ENCODE peak calls at places on chromosome 20, in five cellular contexts. L is A673, H is A549, M is BJ, E is mesendoderm. Z is an unnamed sample.

GRCh38 chr20:22703843-22704242 is 119.5 kb upstream of the FOXA2 start:
- DNase-seq in L (no peak), H (no peak), M (no peak), E (no peak), Z (no peak)

GRCh38 chr20:43731469-43731868 is 4.7 kb upstream of the GTSF1L start:
- DNase-seq in L (peak; percentile 40), H (no peak), M (peak; percentile 4), E (no peak), Z (peak; percentile 36)

GRCh38 chr20:41221614-41222218 is 84.4 kb downstream of the PLCG1 start:
- DNase-seq in L (no peak), H (no peak), M (no peak), E (no peak), Z (no peak)

GRCh38 chr20:63891061-63892002 is 3.6 kb upstream of the DNAJC5 start:
- DNase-seq in L (no peak), H (no peak), M (no peak), E (peak; percentile 13), Z (no peak)

GRCh38 chr20:663315-664090 is 10.5 kb upstream of the SRXN1 start:
- DNase-seq in L (no peak), H (no peak), M (no peak), E (peak; percentile 64), Z (no peak)

GRCh38 chr20:13267231-13267630 is 46.2 kb downstream of the ISM1 start:
- DNase-seq in L (no peak), H (no peak), M (no peak), E (peak; percentile 18), Z (no peak)

GRCh38 chr20:7144464-7144863 is 377.0 kb downstream of the BMP2 start:
- DNase-seq in L (no peak), H (no peak), M (no peak), E (no peak), Z (no peak)

GRCh38 chr20:59600472-59600871 is 3.9 kb upstream of the PHACTR3 start:
- DNase-seq in L (no peak), H (no peak), M (no peak), E (no peak), Z (no peak)

GRCh38 chr20:37914672-37915433 is 11.9 kb downstream of the VSTM2L start:
- DNase-seq in L (peak; percentile 95), H (no peak), M (no peak), E (peak; percentile 90), Z (no peak)

GRCh38 chr20:41145317-41145716 is 8.0 kb downstream of the PLCG1 start:
- DNase-seq in L (no peak), H (no peak), M (no peak), E (no peak), Z (no peak)

GRCh38 chr20:41213150-41213820 is 75.9 kb downstream of the PLCG1 start:
- DNase-seq in L (no peak), H (no peak), M (no peak), E (no peak), Z (no peak)

GRCh38 chr20:21507275-21508229 is 6.3 kb downstream of the NKX2-2 start:
- DNase-seq in L (peak; percentile 35), H (no peak), M (no peak), E (no peak), Z (no peak)

GRCh38 chr20:56624786-56625681 is 4.1 kb upstream of the TFAP2C start:
- DNase-seq in L (no peak), H (no peak), M (no peak), E (peak; percentile 65), Z (no peak)

GRCh38 chr20:25533920-25534700 is 51.2 kb downstream of the NINL start:
- DNase-seq in L (no peak), H (no peak), M (no peak), E (no peak), Z (no peak)

GRCh38 chr20:14288341-14289330 is 48.8 kb downstream of the FLRT3 start:
- DNase-seq in L (no peak), H (peak; percentile 42), M (no peak), E (peak; percentile 10), Z (peak; percentile 60)

GRCh38 chr20:15220778-15221565 is 883.6 kb upstream of the FLRT3 start:
- DNase-seq in L (no peak), H (no peak), M (no peak), E (peak; percentile 15), Z (peak; percentile 29)

GRCh38 chr20:58375796-58376195 is 13.2 kb upstream of the VAPB start:
- DNase-seq in L (no peak), H (no peak), M (no peak), E (no peak), Z (no peak)

GRCh38 chr20:47792021-47792618 is 6.8 kb upstream of the SULF2 start:
- DNase-seq in L (no peak), H (peak; percentile 47), M (peak; percentile 79), E (peak; percentile 65), Z (peak; percentile 92)

GRCh38 chr20:43191143-43191542 is 1.4 kb upstream of the PTPRT start:
- DNase-seq in L (no peak), H (no peak), M (no peak), E (peak; percentile 21), Z (no peak)

GRCh38 chr20:32108814-32109391 is 611 bp upstream of the TM9SF4 start:
- DNase-seq in L (no peak), H (no peak), M (no peak), E (no peak), Z (no peak)
- H3K4me3 ChIP-seq in L (peak overlapping the region; percentile 70), H (peak overlapping the region; percentile 78), M (no peak overlapping the region), E (no peak overlapping the region), Z (no peak overlapping the region)

DNA sequence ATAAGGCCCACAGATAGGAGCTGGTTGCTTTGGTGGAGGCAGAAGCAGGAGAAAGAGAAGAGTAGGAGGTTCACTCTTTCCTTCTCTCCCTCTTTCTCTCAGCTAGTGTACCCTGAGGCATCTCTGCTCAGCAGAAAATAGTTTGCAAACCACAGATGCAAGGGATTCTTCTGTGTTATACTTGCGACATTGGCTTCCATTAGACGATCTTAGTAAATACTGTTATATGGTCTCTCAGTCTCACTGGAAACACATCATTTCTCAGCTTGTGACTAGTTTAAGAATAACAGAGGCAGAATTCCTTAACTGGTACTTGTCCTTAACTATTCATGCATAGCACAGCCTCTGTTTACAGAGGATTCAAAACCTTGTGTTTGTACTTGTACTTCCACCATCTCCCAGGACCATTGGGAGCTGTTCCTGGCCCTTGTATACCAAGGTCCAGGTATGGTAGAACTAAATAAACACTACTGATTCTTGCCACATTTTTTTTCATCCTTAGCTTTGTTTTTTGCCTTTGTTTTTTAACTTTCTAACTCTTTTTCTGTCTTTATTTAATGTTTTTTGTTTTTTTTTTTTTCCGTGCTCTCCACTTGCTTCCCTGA is 218.2 kb downstream of the OTOR start:
- DNase-seq in L (no peak), H (no peak), M (no peak), E (no peak), Z (no peak)
- H3K4me3 ChIP-seq in L (no peak overlapping the region), H (no peak overlapping the region), M (no peak overlapping the region), E (no peak overlapping the region), Z (no peak overlapping the region)

DNA sequence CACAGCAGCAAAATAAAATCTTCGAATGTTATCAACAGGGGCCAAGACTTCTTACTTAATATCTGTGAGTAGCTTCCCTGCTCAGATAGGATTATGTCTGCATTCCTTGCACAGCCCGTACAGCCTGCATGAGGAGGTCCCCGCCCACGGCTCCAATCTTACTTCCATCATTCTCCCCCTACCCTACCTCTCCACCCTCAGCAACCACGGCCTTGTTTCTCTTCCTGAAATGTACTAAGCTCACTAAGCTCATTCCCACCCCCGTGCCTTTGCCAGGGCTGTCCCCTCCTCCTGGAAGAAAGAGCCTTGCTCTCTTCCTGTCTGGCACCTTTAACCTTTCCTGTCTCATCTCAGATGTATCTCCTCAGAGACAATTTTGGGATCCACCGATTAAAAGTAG is 120.4 kb downstream of the BCAS1 start:
- DNase-seq in L (peak; percentile 60), H (no peak), M (no peak), E (no peak), Z (peak; percentile 26)
- H3K4me3 ChIP-seq in L (no peak overlapping the region), H (no peak overlapping the region), M (no peak overlapping the region), E (no peak overlapping the region), Z (no peak overlapping the region)

DNA sequence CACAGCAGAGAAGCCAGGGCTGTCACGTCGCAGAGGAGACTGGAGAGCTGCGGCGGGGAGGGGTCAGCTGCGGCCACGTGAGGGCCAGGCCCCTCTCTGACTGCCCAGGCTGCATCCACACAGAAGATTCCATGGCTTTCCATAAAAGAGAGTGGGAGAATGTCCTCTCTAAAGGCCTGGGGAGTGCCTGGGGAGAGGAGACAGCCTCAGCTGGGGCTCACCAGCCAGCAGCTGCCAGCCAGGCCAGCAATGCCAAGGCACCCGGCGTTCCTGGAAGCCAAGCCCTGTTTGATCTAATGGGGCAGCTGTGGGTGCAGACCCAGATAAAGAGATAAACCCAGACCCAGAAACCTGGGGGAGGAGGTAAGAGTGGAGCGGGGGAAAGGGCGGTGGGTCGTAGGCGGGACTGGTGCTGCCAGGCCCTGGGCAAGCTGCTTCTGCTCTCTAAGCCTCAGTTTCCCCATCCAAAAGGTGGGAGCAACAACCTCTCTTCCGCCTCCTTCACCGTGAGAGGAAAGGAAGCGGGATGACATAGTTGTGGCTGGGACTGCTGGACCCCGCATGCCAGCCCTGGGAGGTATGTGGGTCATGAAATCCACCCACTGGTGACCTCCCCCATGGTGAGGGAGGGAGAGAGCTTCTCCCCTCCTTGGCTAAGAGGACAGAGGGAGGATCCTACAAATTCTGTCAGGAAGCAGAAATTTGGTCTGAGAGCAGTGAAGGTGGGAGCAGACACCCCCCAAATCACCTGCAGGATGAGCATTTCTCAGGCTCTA is 3.1 kb upstream of the OSBPL2 start:
- DNase-seq in L (no peak), H (no peak), M (no peak), E (no peak), Z (no peak)
- H3K4me3 ChIP-seq in L (no peak overlapping the region), H (no peak overlapping the region), M (no peak overlapping the region), E (no peak overlapping the region), Z (no peak overlapping the region)

Z was measured in skeletal muscle cell.